ENCODE peak calls at places on chromosomes 16 and 17, in nine cellular contexts. P, W, S, B, X, R, T, K and J are unnamed samples.

GRCh38 chr17:80124351-80124981 is 22.5 kb downstream of the EIF4A3 start:
- DNase-seq in P (no peak), W (no peak), S (no peak), B (no peak), X (peak; percentile 50), R (no peak), T (peak; percentile 42), K (no peak), J (no peak)

GRCh38 chr16:30688701-30689100 is 10.3 kb upstream of the SRCAP start:
- DNase-seq in P (no peak), W (no peak), S (no peak), B (no peak), X (no peak), R (no peak), T (no peak), K (no peak), J (no peak)

GRCh38 chr16:78996806-78997205 is 603.7 kb downstream of the MAF start:
- DNase-seq in P (no peak), W (no peak), S (no peak), B (no peak), X (no peak), R (no peak), T (no peak), K (no peak), J (no peak)

GRCh38 chr17:38879878-38880727 is 10.2 kb downstream of the LASP1 start:
- DNase-seq in P (no peak), W (no peak), S (peak; percentile 58), B (peak; percentile 68), X (peak; percentile 77), R (no peak), T (no peak), K (peak; percentile 73), J (no peak)

GRCh38 chr16:78675312-78675711 is 575.9 kb downstream of the WWOX start:
- DNase-seq in P (no peak), W (no peak), S (no peak), B (no peak), X (no peak), R (no peak), T (no peak), K (no peak), J (no peak)

GRCh38 chr17:10640475-10640874 is 16.6 kb downstream of the MYH3 start:
- DNase-seq in P (no peak), W (no peak), S (no peak), B (no peak), X (no peak), R (no peak), T (no peak), K (no peak), J (no peak)

GRCh38 chr16:70453891-70454220 is 539 bp upstream of the FCSK start:
- DNase-seq in P (no peak), W (no peak), S (no peak), B (no peak), X (peak; percentile 27), R (no peak), T (peak; percentile 64), K (no peak), J (peak; percentile 55)

GRCh38 chr17:42288985-42289862 is 926 bp downstream of the STAT5A start:
- DNase-seq in P (no peak), W (peak; percentile 78), S (peak; percentile 50), B (peak; percentile 53), X (no peak), R (peak; percentile 67), T (no peak), K (peak; percentile 68), J (peak; percentile 66)

GRCh38 chr17:76458580-76459490 is 5.9 kb upstream of the UBE2O start:
- DNase-seq in P (no peak), W (peak; percentile 69), S (peak; percentile 65), B (peak; percentile 51), X (peak; percentile 20), R (no peak), T (peak; percentile 79), K (no peak), J (peak; percentile 56)

GRCh38 chr17:46205975-46206374 is 12.7 kb upstream of the KANSL1 start:
- DNase-seq in P (no peak), W (no peak), S (no peak), B (no peak), X (no peak), R (no peak), T (no peak), K (no peak), J (no peak)

GRCh38 chr17:72730091-72730490 is 362.4 kb downstream of the SLC39A11 start:
- DNase-seq in P (no peak), W (no peak), S (no peak), B (no peak), X (no peak), R (no peak), T (no peak), K (no peak), J (no peak)

GRCh38 chr17:19718613-19719364 is 2.4 kb upstream of the SLC47A2 start:
- DNase-seq in P (no peak), W (no peak), S (no peak), B (no peak), X (no peak), R (peak; percentile 44), T (peak; percentile 29), K (no peak), J (peak; percentile 16)

GRCh38 chr17:44587339-44587738 is 30.1 kb downstream of the FZD2 start:
- DNase-seq in P (peak; percentile 58), W (no peak), S (peak; percentile 30), B (peak; percentile 44), X (peak; percentile 98), R (no peak), T (peak; percentile 33), K (peak; percentile 88), J (no peak)

GRCh38 chr17:9932481-9932880 is 27.4 kb upstream of the RCVRN start:
- DNase-seq in P (no peak), W (no peak), S (no peak), B (no peak), X (no peak), R (no peak), T (no peak), K (no peak), J (no peak)

DNA sequence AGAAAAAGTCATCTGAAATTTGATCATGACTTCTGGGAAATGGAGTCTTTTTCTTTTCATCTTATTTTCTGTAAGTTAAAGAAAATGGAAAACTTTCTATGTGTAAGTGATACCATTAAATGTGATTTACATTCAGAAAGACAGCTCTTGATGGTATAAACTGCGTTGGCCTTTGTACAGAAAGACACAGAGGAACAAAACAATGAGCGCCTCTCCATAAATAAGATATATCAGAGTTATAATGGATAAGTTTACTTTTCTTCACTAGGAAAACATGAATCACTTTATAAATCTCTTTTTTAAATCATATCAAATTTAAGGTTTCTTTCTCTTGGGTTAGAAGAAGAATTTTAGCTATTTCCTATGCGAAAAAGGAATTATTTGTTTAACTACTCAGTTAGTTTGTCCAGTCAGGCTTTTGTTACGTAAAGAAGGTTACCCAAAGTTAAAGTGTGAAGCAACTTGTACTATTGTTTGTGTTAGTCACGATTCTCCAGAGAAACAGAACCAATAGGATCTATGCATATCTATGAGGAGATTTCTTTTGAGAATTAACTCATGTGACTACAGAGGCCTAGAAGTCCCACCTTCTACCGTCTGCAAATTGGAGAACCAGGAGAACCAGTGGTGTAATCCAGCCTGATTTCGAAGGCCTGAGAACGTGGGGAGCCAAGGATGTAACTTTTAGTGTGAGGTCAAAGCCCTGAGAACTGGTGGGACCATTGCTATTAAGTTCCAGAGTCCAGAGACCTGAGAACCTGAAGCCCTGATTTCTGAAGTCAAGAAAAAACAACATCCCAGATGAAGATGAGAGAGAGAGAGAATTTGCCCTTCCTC is 295.4 kb upstream of the KCNJ16 start:
- DNase-seq in P (no peak), W (no peak), S (no peak), B (no peak), X (peak; percentile 21), R (no peak), T (no peak), K (no peak), J (no peak)
- H3K9me3 ChIP-seq in P (no peaks in the 10 kb centered on the region), W (no peaks in the 10 kb centered on the region), S (no peaks in the 10 kb centered on the region), B (no peaks in the 10 kb centered on the region), X (no peaks in the 10 kb centered on the region), R (no peaks in the 10 kb centered on the region), T (no peaks in the 10 kb centered on the region), K (no peaks in the 10 kb centered on the region), J (no peaks in the 10 kb centered on the region)

DNA sequence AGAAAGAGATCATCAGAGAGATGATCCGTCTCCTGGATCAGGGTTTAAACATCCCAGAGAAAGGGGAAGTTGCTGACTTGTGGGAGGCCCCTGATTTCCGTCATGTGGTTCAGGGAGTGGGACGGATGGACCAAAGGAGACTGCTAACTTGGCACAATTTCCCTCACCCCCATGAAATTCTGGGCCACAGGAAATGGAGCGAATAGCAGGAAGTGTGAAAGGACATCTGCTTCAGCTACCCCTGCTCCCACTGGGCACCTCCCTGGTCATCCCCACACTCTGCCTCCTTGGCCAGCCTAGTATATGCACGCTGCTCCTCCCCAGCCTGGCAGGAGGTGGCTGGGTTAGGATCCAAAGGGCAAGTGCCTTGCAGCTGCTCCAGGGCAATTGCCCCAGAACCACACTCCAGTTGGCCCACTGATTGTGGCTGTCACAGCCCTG is 1.3 kb downstream of the ARRB2 start:
- DNase-seq in P (no peak), W (peak; percentile 80), S (no peak), B (no peak), X (no peak), R (peak; percentile 70), T (no peak), K (peak; percentile 75), J (peak; percentile 82)
- H3K4me3 ChIP-seq in P (peak overlapping the region; percentile 98), W (no peak overlapping the region), S (no peak overlapping the region), B (no peak overlapping the region), X (no peak overlapping the region), R (peak overlapping the region; percentile 72), T (peak overlapping the region; percentile 69), K (no peak overlapping the region), J (peak overlapping the region; percentile 66)

GRCh38 chr16:80296034-80296433 is 244.8 kb upstream of the DYNLRB2 start:
- DNase-seq in P (no peak), W (no peak), S (no peak), B (no peak), X (no peak), R (no peak), T (no peak), K (no peak), J (no peak)
- H3K9me3 ChIP-seq in P (no peaks in the 10 kb centered on the region), W (no peaks in the 10 kb centered on the region), S (no peaks in the 10 kb centered on the region), B (no peaks in the 10 kb centered on the region), X (no peaks in the 10 kb centered on the region), R (no peaks in the 10 kb centered on the region), T (no peaks in the 10 kb centered on the region), K (no peaks in the 10 kb centered on the region), J (no peaks in the 10 kb centered on the region)

GRCh38 chr17:36720131-36720530 is 118.7 kb downstream of the MRM1 start:
- DNase-seq in P (no peak), W (peak; percentile 34), S (no peak), B (no peak), X (no peak), R (no peak), T (peak; percentile 76), K (no peak), J (no peak)

GRCh38 chr17:36722121-36722902 is 120.9 kb downstream of the MRM1 start:
- DNase-seq in P (no peak), W (peak; percentile 82), S (peak; percentile 29), B (peak; percentile 44), X (peak; percentile 34), R (peak; percentile 72), T (no peak), K (peak; percentile 73), J (peak; percentile 72)

GRCh38 chr17:36722903-36723263 is 121.5 kb downstream of the MRM1 start:
- DNase-seq in P (no peak), W (no peak), S (no peak), B (no peak), X (no peak), R (no peak), T (no peak), K (no peak), J (no peak)

GRCh38 chr17:36723459-36723858 is 122.1 kb downstream of the MRM1 start:
- DNase-seq in P (no peak), W (no peak), S (no peak), B (no peak), X (no peak), R (no peak), T (no peak), K (no peak), J (no peak)

GRCh38 chr17:36721560-36722120 is 120.3 kb downstream of the MRM1 start:
- DNase-seq in P (no peak), W (no peak), S (no peak), B (no peak), X (no peak), R (no peak), T (no peak), K (no peak), J (no peak)
- H3K4me3 ChIP-seq in P (peak overlapping the region; percentile 73), W (no peak overlapping the region), S (peak overlapping the region; percentile 13), B (peak overlapping the region; percentile 40), X (peak overlapping the region; percentile 46), R (peak overlapping the region; percentile 60), T (no peak overlapping the region), K (no peak overlapping the region), J (peak overlapping the region; percentile 39)